ENCODE peak calls at places on chromosomes 11 and 22, in four cellular contexts. One of them, this sample, is unnamed. For H3K27me3, the result is how much of the 10 kb centered on the place peaks cover.

GRCh38 chr22:31538815-31539214 is 42.5 kb downstream of the SFI1 start:
- DNase-seq in adrenal gland: no peak
- DNase-seq in keratinocyte: no peak
- DNase-seq in PC-9: no peak
- DNase-seq in this sample: no peak

GRCh38 chr11:45887587-45887986 is 2.1 kb downstream of the MAPK8IP1 start:
- DNase-seq in keratinocyte: no peak
- DNase-seq in PC-9: no peak
- DNase-seq in adrenal gland: no peak
- DNase-seq in this sample: no peak

GRCh38 chr22:32083814-32084213 is 40.8 kb downstream of the SLC5A1 start:
- DNase-seq in keratinocyte: no peak
- DNase-seq in PC-9: no peak
- DNase-seq in adrenal gland: no peak
- DNase-seq in this sample: no peak

GRCh38 chr11:65539401-65540289 is 14.8 kb downstream of the SCYL1 start:
- DNase-seq in adrenal gland: peak
- DNase-seq in keratinocyte: no peak
- DNase-seq in PC-9: no peak
- DNase-seq in this sample: no peak

GRCh38 chr22:50612715-50613221 is 12.2 kb downstream of the MAPK8IP2 start:
- DNase-seq in adrenal gland: no peak
- DNase-seq in PC-9: peak
- DNase-seq in keratinocyte: no peak
- DNase-seq in this sample: no peak

GRCh38 chr11:94706211-94706610 is 61.9 kb upstream of the AMOTL1 start:
- DNase-seq in PC-9: peak
- DNase-seq in adrenal gland: no peak
- DNase-seq in keratinocyte: peak
- DNase-seq in this sample: peak

GRCh38 chr11:60914620-60915249 is 777 bp downstream of the TMEM109 start:
- DNase-seq in PC-9: no peak
- DNase-seq in keratinocyte: no peak
- DNase-seq in adrenal gland: peak
- DNase-seq in this sample: no peak

GRCh38 chr11:43942651-43943356 is 367 bp downstream of the C11orf96 start:
- DNase-seq in adrenal gland: peak
- DNase-seq in keratinocyte: no peak
- DNase-seq in PC-9: no peak
- DNase-seq in this sample: no peak

GRCh38 chr11:128667873-128668272 is 26.0 kb upstream of the FLI1 start:
- DNase-seq in PC-9: no peak
- DNase-seq in keratinocyte: no peak
- DNase-seq in adrenal gland: no peak
- DNase-seq in this sample: no peak

GRCh38 chr11:19605500-19606371 is 106.9 kb upstream of the NAV2 start:
- DNase-seq in PC-9: no peak
- DNase-seq in keratinocyte: no peak
- DNase-seq in adrenal gland: no peak
- DNase-seq in this sample: no peak

GRCh38 chr11:68962527-68963250 is 18.1 kb downstream of the MRGPRD start:
- DNase-seq in keratinocyte: no peak
- DNase-seq in adrenal gland: no peak
- DNase-seq in PC-9: no peak
- DNase-seq in this sample: no peak

GRCh38 chr11:17779861-17780594 is 45.4 kb downstream of the KCNC1 start:
- DNase-seq in keratinocyte: no peak
- DNase-seq in adrenal gland: no peak
- DNase-seq in PC-9: no peak
- DNase-seq in this sample: no peak

GRCh38 chr22:45923812-45924211 is 53.1 kb downstream of the WNT7B start:
- DNase-seq in PC-9: no peak
- DNase-seq in keratinocyte: no peak
- DNase-seq in adrenal gland: no peak
- DNase-seq in this sample: no peak

GRCh38 chr11:79313513-79313912 is 127.3 kb downstream of the TENM4 start:
- DNase-seq in PC-9: no peak
- DNase-seq in adrenal gland: no peak
- DNase-seq in keratinocyte: no peak
- DNase-seq in this sample: no peak

GRCh38 chr11:102589047-102589459 is 36.1 kb downstream of the MMP20 start:
- DNase-seq in keratinocyte: no peak
- DNase-seq in PC-9: no peak
- DNase-seq in adrenal gland: no peak
- DNase-seq in this sample: no peak

GRCh38 chr22:22348815-22349454 is 104.3 kb downstream of the VPREB1 start:
- DNase-seq in adrenal gland: no peak
- DNase-seq in keratinocyte: no peak
- DNase-seq in PC-9: no peak
- DNase-seq in this sample: no peak

GRCh38 chr22:22348127-22348814 is 103.7 kb downstream of the VPREB1 start:
- DNase-seq in keratinocyte: no peak
- DNase-seq in PC-9: no peak
- DNase-seq in adrenal gland: no peak
- DNase-seq in this sample: no peak

GRCh38 chr22:22349455-22349836 is 104.9 kb downstream of the VPREB1 start:
- DNase-seq in adrenal gland: no peak
- DNase-seq in PC-9: no peak
- DNase-seq in keratinocyte: no peak
- DNase-seq in this sample: no peak

GRCh38 chr22:22352376-22352999 is 107.9 kb downstream of the VPREB1 start:
- DNase-seq in keratinocyte: no peak
- DNase-seq in adrenal gland: no peak
- DNase-seq in PC-9: no peak
- DNase-seq in this sample: no peak

GRCh38 chr22:22351366-22351765 is 106.8 kb downstream of the VPREB1 start:
- DNase-seq in adrenal gland: no peak
- DNase-seq in PC-9: no peak
- DNase-seq in keratinocyte: no peak
- DNase-seq in this sample: no peak
- H3K27me3 ChIP-seq in adrenal gland: under half
- H3K27me3 ChIP-seq in PC-9: under half
- H3K27me3 ChIP-seq in keratinocyte: under half
- H3K27me3 ChIP-seq in this sample: under half

GRCh38 chr22:39408807-39409206 is 9.2 kb downstream of the TAB1 start:
- DNase-seq in keratinocyte: no peak
- DNase-seq in PC-9: no peak
- DNase-seq in adrenal gland: no peak
- DNase-seq in this sample: no peak
- H3K27me3 ChIP-seq in keratinocyte: under half
- H3K27me3 ChIP-seq in PC-9: under half
- H3K27me3 ChIP-seq in adrenal gland: under half
- H3K27me3 ChIP-seq in this sample: under half

GRCh38 chr22:29726104-29726503 is 6.3 kb downstream of the CABP7 start:
- DNase-seq in adrenal gland: no peak
- DNase-seq in PC-9: no peak
- DNase-seq in keratinocyte: no peak
- DNase-seq in this sample: no peak

GRCh38 chr22:29722587-29722986 is 2.8 kb downstream of the CABP7 start:
- DNase-seq in adrenal gland: no peak
- DNase-seq in PC-9: peak
- DNase-seq in keratinocyte: no peak
- DNase-seq in this sample: no peak

GRCh38 chr22:29723766-29724165 is 4.0 kb downstream of the CABP7 start:
- DNase-seq in keratinocyte: no peak
- DNase-seq in PC-9: no peak
- DNase-seq in adrenal gland: no peak
- DNase-seq in this sample: no peak

GRCh38 chr22:29726512-29727247 is 6.9 kb downstream of the CABP7 start:
- DNase-seq in keratinocyte: no peak
- DNase-seq in adrenal gland: peak
- DNase-seq in PC-9: no peak
- DNase-seq in this sample: no peak

DNA sequence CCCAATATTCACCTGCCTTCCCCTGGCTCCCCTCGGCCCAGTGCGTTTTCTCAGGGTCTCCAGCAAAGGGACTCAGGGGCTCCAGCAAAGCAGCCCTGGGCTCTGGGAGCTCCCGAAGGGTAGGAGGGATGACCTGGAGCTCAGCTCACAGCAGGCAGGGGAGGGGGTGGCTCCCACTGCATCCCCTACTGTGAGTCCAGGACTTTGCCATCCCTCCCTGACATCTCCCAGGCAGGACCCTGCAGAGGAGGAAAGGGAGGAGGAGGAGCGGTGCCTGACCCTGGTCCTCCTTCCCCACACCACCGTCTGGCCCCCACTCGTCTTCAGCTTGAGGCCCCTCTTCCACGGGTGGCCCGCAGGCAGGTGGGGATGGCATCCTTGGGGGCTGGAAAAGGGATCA is 5.0 kb downstream of the CABP7 start:
- DNase-seq in adrenal gland: no peak
- DNase-seq in PC-9: no peak
- DNase-seq in keratinocyte: no peak
- DNase-seq in this sample: no peak
- H3K27me3 ChIP-seq in adrenal gland: under half
- H3K27me3 ChIP-seq in PC-9: under half
- H3K27me3 ChIP-seq in keratinocyte: under half
- H3K27me3 ChIP-seq in this sample: under half

GRCh38 chr11:58289266-58289665 is 21.2 kb upstream of the OR10W1 start:
- DNase-seq in adrenal gland: no peak
- DNase-seq in keratinocyte: no peak
- DNase-seq in PC-9: no peak
- DNase-seq in this sample: no peak
- H3K27me3 ChIP-seq in adrenal gland: under half
- H3K27me3 ChIP-seq in keratinocyte: under half
- H3K27me3 ChIP-seq in PC-9: under half
- H3K27me3 ChIP-seq in this sample: under half